ENCODE peak calls at places on chromosomes 7 and 10, in six cellular contexts. G is D341Med, U is iris pigment epithelial cell, O is neural crest cell, H is lower leg skin, N is prostate gland. K is an unnamed sample.

GRCh38 chr7:37212051-37212450 is 236.6 kb downstream of the ELMO1 start:
- DNase-seq in U (no peak), O (no peak), H (no peak), N (no peak), G (no peak), K (no peak)

GRCh38 chr10:75108684-75109458 is 2.6 kb upstream of the SAMD8 start:
- DNase-seq in H (no peak), N (no peak), O (peak; percentile 58), G (peak; percentile 55), U (no peak), K (peak; percentile 72)

GRCh38 chr10:106043833-106044232 is 1120.7 kb downstream of the SORCS1 start:
- DNase-seq in U (peak; percentile 53), H (no peak), G (no peak), N (no peak), O (no peak), K (no peak)

GRCh38 chr7:19094971-19095370 is 22.5 kb downstream of the TWIST1 start:
- DNase-seq in O (no peak), G (no peak), U (no peak), H (no peak), N (no peak), K (no peak)

GRCh38 chr10:110446954-110447608 is 50.6 kb upstream of the DUSP5 start:
- DNase-seq in N (no peak), U (peak; percentile 92), G (no peak), H (no peak), O (no peak), K (no peak)

GRCh38 chr7:134062460-134062859 is 64.7 kb upstream of the LRGUK start:
- DNase-seq in N (no peak), H (no peak), O (no peak), G (no peak), U (no peak), K (no peak)

GRCh38 chr10:33484787-33485186 is 150.3 kb upstream of the NRP1 start:
- DNase-seq in U (peak; percentile 16), N (no peak), G (no peak), H (no peak), O (no peak), K (no peak)

GRCh38 chr10:110497438-110498086 is at the start of gene DUSP5:
- DNase-seq in U (peak; percentile 93), N (peak; percentile 92), G (peak; percentile 87), H (peak; percentile 92), O (peak; percentile 88), K (peak; percentile 93)

GRCh38 chr7:154684651-154685563 is 318.0 kb downstream of the PAXIP1 start:
- DNase-seq in U (no peak), N (no peak), H (no peak), O (no peak), G (no peak), K (no peak)

GRCh38 chr7:64874114-64874513 is 29.0 kb upstream of the ZNF273 start:
- DNase-seq in U (no peak), H (no peak), N (no peak), G (peak; percentile 5), O (no peak), K (no peak)

GRCh38 chr7:39667354-39667923 is 44.1 kb downstream of the RALA start:
- DNase-seq in N (no peak), H (no peak), O (no peak), U (no peak), G (peak; percentile 52), K (peak; percentile 87)

GRCh38 chr10:125559210-125559609 is 123.8 kb downstream of the TEX36 start:
- DNase-seq in O (no peak), G (no peak), H (no peak), U (no peak), N (no peak), K (no peak)

GRCh38 chr10:16923309-16923708 is 106.1 kb upstream of the RSU1 start:
- DNase-seq in G (no peak), N (no peak), H (no peak), U (peak; percentile 36), O (no peak), K (no peak)

GRCh38 chr10:130498042-130498441 is 361.9 kb downstream of the GLRX3 start:
- DNase-seq in N (no peak), U (no peak), G (no peak), O (no peak), H (no peak), K (no peak)

GRCh38 chr10:11204355-11204879 is 186.7 kb downstream of the CELF2 start:
- DNase-seq in O (no peak), U (no peak), N (no peak), H (no peak), G (no peak), K (no peak)